ENCODE peak calls at places on chromosome 19, in four cellular contexts. U, C, I and G are unnamed samples.

GRCh38 chr19:7852851-7853759 is 21.1 kb downstream of the PRR36 start:
- DNase-seq in U (peak; percentile 54), C (peak; percentile 91), I (peak; percentile 75), G (no peak)

GRCh38 chr19:14686411-14686810 is 3.4 kb upstream of the ZNF333 start:
- DNase-seq in U (no peak), C (peak; percentile 8), I (peak; percentile 47), G (no peak)

GRCh38 chr19:34482380-34483250 is 1.1 kb downstream of the WTIP start:
- DNase-seq in U (no peak), C (peak; percentile 73), I (peak; percentile 64), G (no peak)

GRCh38 chr19:37981785-37982475 is 74.9 kb downstream of the SIPA1L3 start:
- DNase-seq in U (no peak), C (no peak), I (no peak), G (no peak)

GRCh38 chr19:51479531-51480331 is 1.4 kb downstream of the CEACAM18 start:
- DNase-seq in U (no peak), C (no peak), I (no peak), G (no peak)

GRCh38 chr19:39850892-39851291 is 4.7 kb upstream of the FBL start:
- DNase-seq in U (no peak), C (no peak), I (no peak), G (no peak)

GRCh38 chr19:2261438-2262172 is 5.4 kb upstream of the JSRP1 start:
- DNase-seq in U (no peak), C (peak; percentile 48), I (peak; percentile 56), G (no peak)

GRCh38 chr19:37309834-37310575 is 60.9 kb upstream of the ZNF527 start:
- DNase-seq in U (no peak), C (no peak), I (peak; percentile 42), G (no peak)

GRCh38 chr19:39555883-39556282 is 15.9 kb upstream of the EID2 start:
- DNase-seq in U (no peak), C (no peak), I (no peak), G (no peak)

GRCh38 chr19:14433454-14434156 is 499 bp downstream of the PKN1 start:
- DNase-seq in U (no peak), C (peak; percentile 48), I (no peak), G (no peak)

GRCh38 chr19:2032296-2032941 is 16.9 kb upstream of the BTBD2 start:
- DNase-seq in U (peak; percentile 95), C (peak; percentile 31), I (peak; percentile 88), G (peak; percentile 55)

GRCh38 chr19:34188388-34188787 is 16.1 kb downstream of the LSM14A start:
- DNase-seq in U (no peak), C (no peak), I (no peak), G (no peak)

GRCh38 chr19:3162418-3163229 is 15.9 kb upstream of the S1PR4 start:
- DNase-seq in U (no peak), C (no peak), I (peak; percentile 50), G (no peak)

GRCh38 chr19:44808463-44809371 is at the start of gene BCAM:
- DNase-seq in U (peak; percentile 86), C (peak; percentile 91), I (peak; percentile 53), G (no peak)
- TF ChIP-seq CTCF in U (no peak), C (no peak), I (no peak), G (no peak)

DNA sequence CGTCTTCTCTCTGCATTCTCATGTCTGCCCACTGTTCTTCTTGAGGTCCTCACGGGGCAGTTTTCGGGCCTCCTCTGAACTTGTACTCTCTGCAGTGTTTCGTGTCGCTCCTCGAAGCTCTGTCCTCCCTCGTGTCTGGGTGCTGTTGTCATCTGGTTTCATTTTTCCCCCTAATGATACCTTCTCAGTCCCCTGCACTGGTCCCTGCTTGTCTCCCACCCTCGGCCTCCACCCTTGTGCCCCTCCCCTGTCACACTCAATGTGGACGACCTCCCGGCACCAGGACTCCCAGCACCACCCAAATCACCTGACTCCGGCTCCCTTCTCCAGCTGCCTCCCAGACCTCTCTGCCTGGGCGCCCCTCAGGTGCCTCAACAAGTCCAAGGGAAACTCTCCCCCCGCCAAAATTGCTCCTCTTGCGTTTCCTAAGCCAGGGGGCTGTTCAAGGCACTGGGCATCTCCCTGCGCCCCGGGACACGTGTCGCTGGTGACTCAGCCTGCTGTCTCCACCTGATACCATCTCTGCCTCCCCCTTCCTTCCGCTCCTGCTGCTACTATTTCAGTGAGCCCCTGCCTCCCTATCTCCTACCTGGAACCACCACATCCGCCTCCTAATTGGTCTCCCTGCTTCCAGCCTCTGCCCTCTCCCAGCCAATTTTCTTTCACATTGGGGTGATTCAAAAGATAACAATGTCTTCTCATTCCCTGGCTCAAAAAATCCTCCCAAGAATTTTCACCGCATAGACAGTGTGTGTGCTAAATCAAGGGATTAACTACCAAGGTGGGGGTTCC is 49.5 kb downstream of the RFX2 start:
- DNase-seq in U (no peak), C (peak; percentile 16), I (no peak), G (no peak)
- H3K4me1 ChIP-seq in U (peaks cover 98% of the 10 kb centered on the region), C (peaks cover under 1% of the 10 kb centered on the region), I (peaks cover 59% of the 10 kb centered on the region), G (peaks cover 100% of the 10 kb centered on the region)

GRCh38 chr19:19343016-19343362 is 22.4 kb downstream of the MAU2 start:
- DNase-seq in U (no peak), C (no peak), I (no peak), G (no peak)
- TF ChIP-seq CTCF in U (peak; percentile 4), C (no peak), I (no peak), G (no peak)

GRCh38 chr19:10744222-10744847 is 26.5 kb downstream of the DNM2 start:
- DNase-seq in U (no peak), C (no peak), I (no peak), G (no peak)
- H3K4me1 ChIP-seq in U (peaks cover 80% of the 10 kb centered on the region), C (no peaks in the 10 kb centered on the region), I (peaks cover 38% of the 10 kb centered on the region), G (peaks cover 27% of the 10 kb centered on the region)

GRCh38 chr19:53511933-53512374 is 26.0 kb upstream of the ZNF331 start:
- DNase-seq in U (peak; percentile 40), C (peak; percentile 84), I (peak; percentile 69), G (no peak)
- TF ChIP-seq CTCF in U (peak; percentile 82), C (peak; percentile 86), I (no peak), G (peak; percentile 25)

DNA sequence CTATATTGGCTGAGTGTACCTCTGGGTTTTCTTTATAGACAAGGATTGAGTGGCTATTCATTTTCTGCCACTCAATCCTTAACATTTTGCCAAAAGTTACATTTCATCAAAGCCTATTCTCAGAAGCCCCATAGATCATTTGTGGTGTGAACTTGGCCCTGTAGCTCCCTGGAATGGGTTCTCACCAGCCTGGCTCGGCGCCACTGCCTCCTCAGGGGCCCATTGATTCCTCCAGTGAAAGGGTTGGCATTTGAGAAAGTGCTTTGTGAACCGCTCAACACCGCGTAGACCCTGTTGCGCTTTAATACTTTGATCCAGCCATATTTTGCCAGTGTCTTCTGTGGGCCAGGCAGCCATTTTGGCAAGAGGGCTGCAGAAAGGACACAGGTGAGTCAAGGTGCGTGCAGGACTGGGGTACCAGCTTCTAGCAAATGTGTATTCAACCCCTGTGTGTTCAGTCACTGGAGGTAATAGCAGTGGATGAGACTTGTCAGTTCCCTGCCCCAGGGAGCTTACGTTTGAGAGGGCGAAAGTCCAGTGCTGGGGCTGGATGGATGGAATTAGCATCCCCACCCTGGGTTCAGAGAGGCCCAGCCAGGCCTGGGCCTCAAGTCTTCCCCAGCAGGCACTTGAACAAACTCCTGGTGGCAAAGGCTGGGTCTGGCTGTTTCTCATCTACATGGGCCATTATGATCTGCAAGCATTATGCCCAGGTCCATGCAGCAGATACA is 3.8 kb downstream of the RAB8A start:
- DNase-seq in U (no peak), C (no peak), I (no peak), G (no peak)
- H3K4me1 ChIP-seq in U (peaks cover 54% of the 10 kb centered on the region), C (no peaks in the 10 kb centered on the region), I (peaks cover 13% of the 10 kb centered on the region), G (peaks cover 18% of the 10 kb centered on the region)

GRCh38 chr19:11659612-11660011 is 62.3 kb downstream of the ZNF627 start:
- DNase-seq in U (no peak), C (no peak), I (no peak), G (no peak)
- TF ChIP-seq CTCF in U (peak; percentile 42), C (peak; percentile 48), I (no peak), G (no peak)

GRCh38 chr19:47096721-47097120 is 16.9 kb downstream of the ZC3H4 start:
- DNase-seq in U (peak; percentile 40), C (no peak), I (no peak), G (no peak)
- H3K4me1 ChIP-seq in U (peaks cover 74% of the 10 kb centered on the region), C (peaks cover 40% of the 10 kb centered on the region), I (peaks cover 26% of the 10 kb centered on the region), G (peaks cover 81% of the 10 kb centered on the region)

GRCh38 chr19:31670931-31671330 is 321.7 kb upstream of the TSHZ3 start:
- DNase-seq in U (no peak), C (no peak), I (no peak), G (no peak)

GRCh38 chr19:31674503-31675186 is 325.4 kb upstream of the TSHZ3 start:
- DNase-seq in U (no peak), C (no peak), I (no peak), G (no peak)

GRCh38 chr19:31675187-31675913 is 326.1 kb upstream of the TSHZ3 start:
- DNase-seq in U (no peak), C (no peak), I (no peak), G (no peak)

GRCh38 chr19:31678421-31678820 is 329.2 kb upstream of the TSHZ3 start:
- DNase-seq in U (no peak), C (no peak), I (no peak), G (no peak)

DNA sequence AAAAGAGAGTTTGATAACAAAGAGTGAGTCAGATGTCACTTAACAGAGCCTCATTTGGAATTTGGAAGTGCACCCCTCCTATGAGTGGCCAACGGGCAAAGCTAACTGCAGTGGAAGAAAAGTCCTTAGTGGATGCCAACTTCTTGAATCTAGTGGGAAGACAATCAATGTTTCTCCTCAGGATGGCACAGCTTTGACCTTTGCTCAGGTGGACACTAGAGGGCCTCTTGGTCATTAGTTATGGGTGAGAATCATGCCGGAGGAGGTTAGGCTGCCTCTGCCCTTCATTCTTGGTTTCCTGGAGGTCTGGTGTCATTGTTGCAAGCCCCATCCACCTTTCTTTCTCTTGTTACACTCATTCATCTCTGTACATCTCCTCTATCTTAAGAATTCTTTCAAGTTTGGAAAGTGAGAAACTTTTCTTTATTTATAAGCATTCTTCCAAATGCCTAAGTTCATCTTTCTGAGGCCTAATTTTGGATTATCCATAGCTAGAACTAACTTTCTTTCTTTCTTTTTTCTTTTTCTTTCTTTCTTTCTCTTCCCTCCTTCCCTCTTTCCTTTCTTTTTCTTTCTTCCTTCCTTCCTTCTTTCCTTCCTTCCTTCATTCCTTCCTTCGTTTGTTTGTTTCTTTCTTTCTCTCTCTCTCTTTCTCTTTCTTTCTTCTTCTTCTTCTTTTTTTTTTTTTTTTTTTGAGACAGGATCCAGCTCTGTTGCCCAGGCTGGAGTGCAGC is 327.2 kb upstream of the TSHZ3 start:
- DNase-seq in U (no peak), C (peak; percentile 46), I (peak; percentile 47), G (no peak)
- TF ChIP-seq CTCF in U (peak; percentile 56), C (peak; percentile 55), I (no peak), G (no peak)